ENCODE peak calls at places on chromosomes 5 and 9, in nine cellular contexts. One of them, this sample, is unnamed.

GRCh38 chr5:142684508-142685031 is 1.3 kb downstream of the FGF1 start:
- DNase-seq in H1: no peak
- DNase-seq in spleen: no peak
- DNase-seq in GM23338: peak; percentile 60
- DNase-seq in HCT116: no peak
- DNase-seq in breast epithelium: no peak
- DNase-seq in sigmoid colon: no peak
- DNase-seq in endothelial cell of umbilical vein: peak; percentile 55
- DNase-seq in stomach: no peak
- DNase-seq in this sample: no peak

GRCh38 chr9:133642708-133643361 is 6.7 kb downstream of the DBH start:
- DNase-seq in H1: no peak
- DNase-seq in spleen: no peak
- DNase-seq in GM23338: no peak
- DNase-seq in HCT116: no peak
- DNase-seq in breast epithelium: no peak
- DNase-seq in sigmoid colon: no peak
- DNase-seq in endothelial cell of umbilical vein: no peak
- DNase-seq in stomach: no peak
- DNase-seq in this sample: no peak

GRCh38 chr9:107483666-107484065 is 5.9 kb downstream of the KLF4 start:
- DNase-seq in H1: no peak
- DNase-seq in spleen: no peak
- DNase-seq in GM23338: no peak
- DNase-seq in HCT116: no peak
- DNase-seq in breast epithelium: no peak
- DNase-seq in sigmoid colon: no peak
- DNase-seq in endothelial cell of umbilical vein: no peak
- DNase-seq in stomach: no peak
- DNase-seq in this sample: no peak

GRCh38 chr9:128159073-128159783 is 837 bp upstream of the BBLN start:
- DNase-seq in H1: no peak
- DNase-seq in spleen: no peak
- DNase-seq in GM23338: no peak
- DNase-seq in HCT116: peak; percentile 18
- DNase-seq in breast epithelium: no peak
- DNase-seq in sigmoid colon: no peak
- DNase-seq in endothelial cell of umbilical vein: no peak
- DNase-seq in stomach: no peak
- DNase-seq in this sample: no peak

GRCh38 chr9:7799234-7799933 is at the start of gene DMAC1:
- DNase-seq in H1: peak; percentile 79
- DNase-seq in spleen: peak; percentile 94
- DNase-seq in GM23338: peak; percentile 94
- DNase-seq in HCT116: peak; percentile 81
- DNase-seq in breast epithelium: peak; percentile 46
- DNase-seq in sigmoid colon: peak; percentile 80
- DNase-seq in endothelial cell of umbilical vein: peak; percentile 78
- DNase-seq in stomach: peak; percentile 79
- DNase-seq in this sample: peak; percentile 42

GRCh38 chr5:54663876-54664275 is 146.3 kb downstream of the SNX18 start:
- DNase-seq in H1: no peak
- DNase-seq in spleen: no peak
- DNase-seq in GM23338: no peak
- DNase-seq in HCT116: no peak
- DNase-seq in breast epithelium: peak; percentile 76
- DNase-seq in sigmoid colon: peak; percentile 78
- DNase-seq in endothelial cell of umbilical vein: no peak
- DNase-seq in stomach: no peak
- DNase-seq in this sample: no peak

GRCh38 chr9:3954950-3955670 is 344.8 kb downstream of the GLIS3 start:
- DNase-seq in H1: no peak
- DNase-seq in spleen: no peak
- DNase-seq in GM23338: peak; percentile 8
- DNase-seq in HCT116: no peak
- DNase-seq in breast epithelium: no peak
- DNase-seq in sigmoid colon: no peak
- DNase-seq in endothelial cell of umbilical vein: no peak
- DNase-seq in stomach: no peak
- DNase-seq in this sample: no peak

GRCh38 chr5:12592228-12592627 is 688.0 kb upstream of the CTNND2 start:
- DNase-seq in H1: no peak
- DNase-seq in spleen: no peak
- DNase-seq in GM23338: no peak
- DNase-seq in HCT116: no peak
- DNase-seq in breast epithelium: no peak
- DNase-seq in sigmoid colon: no peak
- DNase-seq in endothelial cell of umbilical vein: no peak
- DNase-seq in stomach: no peak
- DNase-seq in this sample: no peak

GRCh38 chr5:139275536-139276297 is 17.8 kb upstream of the MATR3 start:
- DNase-seq in H1: no peak
- DNase-seq in spleen: no peak
- DNase-seq in GM23338: no peak
- DNase-seq in HCT116: no peak
- DNase-seq in breast epithelium: no peak
- DNase-seq in sigmoid colon: no peak
- DNase-seq in endothelial cell of umbilical vein: no peak
- DNase-seq in stomach: no peak
- DNase-seq in this sample: no peak
- H3K4me3 ChIP-seq in H1: peak overlapping the region; percentile 69
- H3K4me3 ChIP-seq in spleen: no peak overlapping the region
- H3K4me3 ChIP-seq in GM23338: peak overlapping the region; percentile 100
- H3K4me3 ChIP-seq in HCT116: peak overlapping the region; percentile 89
- H3K4me3 ChIP-seq in breast epithelium: no peak overlapping the region
- H3K4me3 ChIP-seq in sigmoid colon: no peak overlapping the region
- H3K4me3 ChIP-seq in endothelial cell of umbilical vein: no peak overlapping the region
- H3K4me3 ChIP-seq in stomach: peak overlapping the region; percentile 54
- H3K4me3 ChIP-seq in this sample: peak overlapping the region; percentile 80

GRCh38 chr9:16262467-16263261 is 607.8 kb downstream of the BNC2 start:
- DNase-seq in H1: no peak
- DNase-seq in spleen: no peak
- DNase-seq in GM23338: no peak
- DNase-seq in HCT116: no peak
- DNase-seq in breast epithelium: no peak
- DNase-seq in sigmoid colon: no peak
- DNase-seq in endothelial cell of umbilical vein: peak; percentile 6
- DNase-seq in stomach: no peak
- DNase-seq in this sample: no peak
- TF ChIP-seq POLR2AphosphoS5 in H1: no peak
- TF ChIP-seq POLR2AphosphoS5 in spleen: no peak
- TF ChIP-seq POLR2AphosphoS5 in GM23338: no peak
- TF ChIP-seq POLR2AphosphoS5 in HCT116: no peak
- TF ChIP-seq POLR2AphosphoS5 in breast epithelium: no peak
- TF ChIP-seq POLR2AphosphoS5 in sigmoid colon: no peak
- TF ChIP-seq POLR2AphosphoS5 in endothelial cell of umbilical vein: no peak
- TF ChIP-seq POLR2AphosphoS5 in stomach: no peak
- TF ChIP-seq POLR2AphosphoS5 in this sample: no peak

GRCh38 chr5:175201393-175201792 is 242.6 kb downstream of the DRD1 start:
- DNase-seq in H1: no peak
- DNase-seq in spleen: no peak
- DNase-seq in GM23338: no peak
- DNase-seq in HCT116: no peak
- DNase-seq in breast epithelium: no peak
- DNase-seq in sigmoid colon: no peak
- DNase-seq in endothelial cell of umbilical vein: no peak
- DNase-seq in stomach: no peak
- DNase-seq in this sample: no peak

GRCh38 chr5:175195698-175196656 is 248.0 kb downstream of the DRD1 start:
- DNase-seq in H1: no peak
- DNase-seq in spleen: no peak
- DNase-seq in GM23338: peak; percentile 49
- DNase-seq in HCT116: peak; percentile 18
- DNase-seq in breast epithelium: no peak
- DNase-seq in sigmoid colon: no peak
- DNase-seq in endothelial cell of umbilical vein: no peak
- DNase-seq in stomach: no peak
- DNase-seq in this sample: no peak
- H3K4me3 ChIP-seq in H1: no peak overlapping the region
- H3K4me3 ChIP-seq in spleen: no peak overlapping the region
- H3K4me3 ChIP-seq in GM23338: peak overlapping the region; percentile 5
- H3K4me3 ChIP-seq in HCT116: no peak overlapping the region
- H3K4me3 ChIP-seq in breast epithelium: no peak overlapping the region
- H3K4me3 ChIP-seq in sigmoid colon: no peak overlapping the region
- H3K4me3 ChIP-seq in endothelial cell of umbilical vein: no peak overlapping the region
- H3K4me3 ChIP-seq in stomach: no peak overlapping the region
- H3K4me3 ChIP-seq in this sample: no peak overlapping the region

GRCh38 chr5:171387255-171387969 is at the start of gene NPM1:
- DNase-seq in H1: peak; percentile 95
- DNase-seq in spleen: peak; percentile 99
- DNase-seq in GM23338: peak; percentile 99
- DNase-seq in HCT116: peak; percentile 98
- DNase-seq in breast epithelium: peak; percentile 96
- DNase-seq in sigmoid colon: peak; percentile 99
- DNase-seq in endothelial cell of umbilical vein: peak; percentile 100
- DNase-seq in stomach: peak; percentile 97
- DNase-seq in this sample: peak; percentile 97
- TF ChIP-seq POLR2AphosphoS5 in H1: peak; percentile 92
- TF ChIP-seq POLR2AphosphoS5 in spleen: peak; percentile 99
- TF ChIP-seq POLR2AphosphoS5 in GM23338: peak; percentile 92
- TF ChIP-seq POLR2AphosphoS5 in HCT116: peak; percentile 97
- TF ChIP-seq POLR2AphosphoS5 in breast epithelium: peak; percentile 90
- TF ChIP-seq POLR2AphosphoS5 in sigmoid colon: peak; percentile 99
- TF ChIP-seq POLR2AphosphoS5 in endothelial cell of umbilical vein: peak; percentile 97
- TF ChIP-seq POLR2AphosphoS5 in stomach: peak; percentile 97
- TF ChIP-seq POLR2AphosphoS5 in this sample: peak; percentile 99

GRCh38 chr9:971901-972511 is 4.4 kb upstream of the DMRT3 start:
- DNase-seq in H1: peak; percentile 91
- DNase-seq in spleen: no peak
- DNase-seq in GM23338: peak; percentile 93
- DNase-seq in HCT116: no peak
- DNase-seq in breast epithelium: no peak
- DNase-seq in sigmoid colon: no peak
- DNase-seq in endothelial cell of umbilical vein: no peak
- DNase-seq in stomach: no peak
- DNase-seq in this sample: no peak
- H3K4me3 ChIP-seq in H1: peak overlapping the region; percentile 66
- H3K4me3 ChIP-seq in spleen: no peak overlapping the region
- H3K4me3 ChIP-seq in GM23338: peak overlapping the region; percentile 70
- H3K4me3 ChIP-seq in HCT116: no peak overlapping the region
- H3K4me3 ChIP-seq in breast epithelium: peak overlapping the region; percentile 48
- H3K4me3 ChIP-seq in sigmoid colon: no peak overlapping the region
- H3K4me3 ChIP-seq in endothelial cell of umbilical vein: no peak overlapping the region
- H3K4me3 ChIP-seq in stomach: peak overlapping the region; percentile 55
- H3K4me3 ChIP-seq in this sample: no peak overlapping the region

DNA sequence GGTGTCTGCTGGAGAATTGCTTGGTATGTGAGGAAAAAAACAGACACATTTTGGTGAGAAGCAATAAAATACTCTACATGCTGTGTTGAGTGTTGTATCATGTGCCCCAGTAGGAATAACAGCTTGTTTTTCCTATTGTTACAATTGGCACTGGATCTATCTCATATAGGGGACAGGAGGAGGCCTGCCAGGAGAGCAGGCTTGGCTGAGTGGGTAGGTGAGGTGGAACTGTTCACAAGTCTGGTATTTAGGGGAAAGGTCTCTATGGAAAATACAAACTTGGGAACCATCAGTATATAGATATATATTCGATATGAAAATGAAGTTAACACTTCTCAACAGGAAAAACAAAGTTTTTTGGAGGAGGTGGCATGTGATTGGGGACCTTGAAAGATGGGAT is 9.5 kb upstream of the SH3TC2 start:
- DNase-seq in H1: no peak
- DNase-seq in spleen: no peak
- DNase-seq in GM23338: no peak
- DNase-seq in HCT116: no peak
- DNase-seq in breast epithelium: no peak
- DNase-seq in sigmoid colon: no peak
- DNase-seq in endothelial cell of umbilical vein: no peak
- DNase-seq in stomach: no peak
- DNase-seq in this sample: no peak
- TF ChIP-seq POLR2AphosphoS5 in H1: no peak
- TF ChIP-seq POLR2AphosphoS5 in spleen: no peak
- TF ChIP-seq POLR2AphosphoS5 in GM23338: no peak
- TF ChIP-seq POLR2AphosphoS5 in HCT116: no peak
- TF ChIP-seq POLR2AphosphoS5 in breast epithelium: no peak
- TF ChIP-seq POLR2AphosphoS5 in sigmoid colon: no peak
- TF ChIP-seq POLR2AphosphoS5 in endothelial cell of umbilical vein: no peak
- TF ChIP-seq POLR2AphosphoS5 in stomach: no peak
- TF ChIP-seq POLR2AphosphoS5 in this sample: no peak

GRCh38 chr9:137078701-137079400 is 1.5 kb downstream of the UAP1L1 start:
- DNase-seq in H1: peak; percentile 81
- DNase-seq in spleen: no peak
- DNase-seq in GM23338: peak; percentile 62
- DNase-seq in HCT116: no peak
- DNase-seq in breast epithelium: no peak
- DNase-seq in sigmoid colon: peak; percentile 62
- DNase-seq in endothelial cell of umbilical vein: no peak
- DNase-seq in stomach: no peak
- DNase-seq in this sample: no peak

GRCh38 chr9:137076636-137077009 is 694 bp upstream of the UAP1L1 start:
- DNase-seq in H1: no peak
- DNase-seq in spleen: no peak
- DNase-seq in GM23338: peak; percentile 53
- DNase-seq in HCT116: no peak
- DNase-seq in breast epithelium: no peak
- DNase-seq in sigmoid colon: no peak
- DNase-seq in endothelial cell of umbilical vein: no peak
- DNase-seq in stomach: no peak
- DNase-seq in this sample: no peak

GRCh38 chr9:137077010-137077747 is at the start of gene UAP1L1:
- DNase-seq in H1: peak; percentile 78
- DNase-seq in spleen: peak; percentile 93
- DNase-seq in GM23338: peak; percentile 74
- DNase-seq in HCT116: no peak
- DNase-seq in breast epithelium: no peak
- DNase-seq in sigmoid colon: peak; percentile 91
- DNase-seq in endothelial cell of umbilical vein: peak; percentile 43
- DNase-seq in stomach: peak; percentile 78
- DNase-seq in this sample: no peak

GRCh38 chr9:137079401-137079787 is 2.1 kb downstream of the UAP1L1 start:
- DNase-seq in H1: no peak
- DNase-seq in spleen: no peak
- DNase-seq in GM23338: no peak
- DNase-seq in HCT116: no peak
- DNase-seq in breast epithelium: no peak
- DNase-seq in sigmoid colon: no peak
- DNase-seq in endothelial cell of umbilical vein: no peak
- DNase-seq in stomach: no peak
- DNase-seq in this sample: no peak

DNA sequence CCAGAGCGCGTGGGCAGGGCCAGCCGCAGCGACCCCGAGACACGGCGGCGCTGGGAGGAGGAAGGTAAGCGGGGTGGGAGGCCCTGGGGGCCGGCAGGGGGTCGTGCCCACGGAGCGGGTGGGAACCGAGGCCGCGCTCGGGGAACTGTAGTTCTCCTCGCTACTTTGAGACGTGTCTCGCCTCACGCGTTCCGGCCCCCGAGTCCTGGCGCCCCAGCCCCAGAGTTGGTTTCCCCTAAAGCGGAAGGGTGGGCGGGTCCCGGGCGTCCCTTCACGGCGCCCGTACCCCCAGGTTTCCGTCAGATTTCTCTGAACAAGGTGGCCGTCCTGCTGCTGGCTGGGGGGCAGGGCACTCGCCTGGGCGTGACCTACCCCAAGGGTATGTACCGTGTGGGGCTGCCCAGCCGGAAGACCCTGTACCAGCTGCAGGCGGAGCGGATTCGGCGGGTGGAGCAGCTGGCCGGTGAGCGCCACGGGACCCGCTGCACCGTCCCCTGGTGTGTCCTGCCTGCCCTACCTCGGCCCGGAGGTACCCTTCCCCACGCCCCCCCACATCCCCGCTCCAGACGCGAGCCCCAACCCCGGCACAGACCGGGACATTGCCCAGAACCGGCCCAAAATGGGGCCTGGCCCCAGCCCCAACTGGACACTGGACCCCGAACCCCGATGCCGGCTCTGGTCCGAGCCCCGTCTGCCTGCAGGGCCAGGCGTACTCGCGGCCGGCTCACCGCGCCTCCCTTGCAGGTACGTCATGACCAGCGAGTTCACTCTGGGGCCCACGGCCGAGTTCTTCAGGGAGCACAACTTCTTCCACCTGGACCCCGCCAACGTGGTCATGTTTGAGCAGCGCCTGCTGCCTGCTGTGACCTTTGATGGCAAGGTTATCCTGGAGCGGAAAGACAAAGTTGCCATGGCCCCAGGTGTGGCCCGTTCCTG is 709 bp downstream of the UAP1L1 start:
- DNase-seq in H1: no peak
- DNase-seq in spleen: peak; percentile 92
- DNase-seq in GM23338: no peak
- DNase-seq in HCT116: no peak
- DNase-seq in breast epithelium: no peak
- DNase-seq in sigmoid colon: peak; percentile 69
- DNase-seq in endothelial cell of umbilical vein: peak; percentile 12
- DNase-seq in stomach: no peak
- DNase-seq in this sample: no peak
- H3K4me3 ChIP-seq in H1: peak overlapping the region; percentile 42
- H3K4me3 ChIP-seq in spleen: peak overlapping the region; percentile 73
- H3K4me3 ChIP-seq in GM23338: peak overlapping the region; percentile 64
- H3K4me3 ChIP-seq in HCT116: peak overlapping the region; percentile 66
- H3K4me3 ChIP-seq in breast epithelium: peak overlapping the region; percentile 72
- H3K4me3 ChIP-seq in sigmoid colon: peak overlapping the region; percentile 45
- H3K4me3 ChIP-seq in endothelial cell of umbilical vein: peak overlapping the region; percentile 60
- H3K4me3 ChIP-seq in stomach: peak overlapping the region; percentile 85
- H3K4me3 ChIP-seq in this sample: peak overlapping the region; percentile 54

This sample was measured in Panc1.